ENCODE peak calls at places on chromosomes 5 and 9, in four cellular contexts. L is left ventricle myocardium inferior, K is heart right ventricle, S is BJ. I is an unnamed sample.

GRCh38 chr5:132962429-132962928 is 955 bp downstream of the AFF4 start:
- DNase-seq in K (no peak), S (no peak), L (no peak), I (peak; percentile 20)

GRCh38 chr9:111805841-111806241 is 11.1 kb upstream of the SHOC1 start:
- DNase-seq in K (no peak), S (peak; percentile 45), L (no peak), I (no peak)

GRCh38 chr9:121886759-121887485 is 206.2 kb downstream of the TTLL11 start:
- DNase-seq in S (no peak), K (no peak), L (no peak), I (no peak)

GRCh38 chr9:81465468-81466002 is 223.8 kb downstream of the TLE1 start:
- DNase-seq in K (no peak), S (no peak), L (no peak), I (no peak)

GRCh38 chr5:54703091-54703490 is 185.5 kb downstream of the SNX18 start:
- DNase-seq in S (peak; percentile 55), K (peak; percentile 46), L (peak; percentile 38), I (no peak)

GRCh38 chr5:36458746-36459145 is 147.7 kb upstream of the SLC1A3 start:
- DNase-seq in S (no peak), L (no peak), K (no peak), I (no peak)

GRCh38 chr5:19462019-19462418 is 526.0 kb downstream of the CDH18 start:
- DNase-seq in S (no peak), K (no peak), L (no peak), I (no peak)

GRCh38 chr5:147578228-147579024 is 68.6 kb upstream of the DPYSL3 start:
- DNase-seq in K (no peak), L (no peak), S (no peak), I (no peak)

GRCh38 chr5:146794326-146795029 is 84.1 kb downstream of the PPP2R2B start:
- DNase-seq in K (no peak), L (no peak), S (no peak), I (no peak)

GRCh38 chr5:14268738-14269137 is 125.6 kb downstream of the TRIO start:
- DNase-seq in K (no peak), S (no peak), L (no peak), I (no peak)

DNA sequence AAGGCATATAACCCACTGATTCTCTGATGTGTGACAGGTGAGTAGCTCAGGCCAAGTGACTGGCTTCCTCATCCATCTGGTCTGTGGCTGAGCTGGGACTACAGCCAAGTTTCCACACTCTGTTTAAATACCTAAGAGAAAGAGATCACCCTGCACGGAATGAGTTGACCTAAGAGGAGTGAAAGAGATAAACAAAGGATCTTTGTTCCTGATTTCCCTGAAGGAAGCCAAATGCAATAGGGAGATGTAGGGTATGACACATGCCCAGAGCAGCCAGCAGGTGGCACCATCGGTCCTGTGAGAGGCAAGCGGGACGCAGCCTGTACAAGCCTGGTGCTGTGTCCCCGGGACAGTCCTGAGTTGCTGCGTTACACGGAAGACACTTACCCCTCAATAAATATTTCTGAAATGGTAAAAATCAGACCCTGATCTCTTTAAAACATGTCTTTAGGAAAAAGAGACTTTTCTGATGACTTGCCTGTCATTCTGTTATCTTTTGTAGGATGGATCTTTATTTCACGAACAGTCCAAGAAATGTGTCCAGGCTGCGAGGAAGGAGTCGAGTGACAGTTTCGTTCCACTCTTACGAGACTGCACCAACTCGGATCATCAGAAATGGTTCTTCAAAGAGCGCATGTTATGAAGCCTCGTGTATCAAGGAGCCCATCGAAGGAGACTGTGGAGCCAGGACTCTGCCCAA is 41.1 kb downstream of the GALNT12 start:
- DNase-seq in S (no peak), L (peak; percentile 91), K (peak; percentile 92), I (peak; percentile 92)
- H3K4me3 ChIP-seq in S (peak overlapping the region; percentile 26), L (peak overlapping the region; percentile 61), K (peak overlapping the region; percentile 36), I (no peak overlapping the region)

GRCh38 chr5:138932171-138932810 is 57.2 kb upstream of the LRRTM2 start:
- DNase-seq in K (no peak), L (no peak), S (no peak), I (peak; percentile 63)
- TF ChIP-seq CTCF in K (no peak), L (no peak), S (no peak), I (peak; percentile 77)

GRCh38 chr5:76608833-76609232 is 14.4 kb downstream of the F2RL2 start:
- DNase-seq in L (no peak), S (no peak), K (no peak), I (no peak)

GRCh38 chr5:76604838-76605237 is 18.4 kb downstream of the F2RL2 start:
- DNase-seq in L (no peak), K (no peak), S (no peak), I (no peak)

GRCh38 chr5:76610196-76610595 is 13.0 kb downstream of the F2RL2 start:
- DNase-seq in K (no peak), L (no peak), S (no peak), I (no peak)

GRCh38 chr5:76607353-76607871 is 15.8 kb downstream of the F2RL2 start:
- DNase-seq in S (no peak), K (no peak), L (no peak), I (no peak)

DNA sequence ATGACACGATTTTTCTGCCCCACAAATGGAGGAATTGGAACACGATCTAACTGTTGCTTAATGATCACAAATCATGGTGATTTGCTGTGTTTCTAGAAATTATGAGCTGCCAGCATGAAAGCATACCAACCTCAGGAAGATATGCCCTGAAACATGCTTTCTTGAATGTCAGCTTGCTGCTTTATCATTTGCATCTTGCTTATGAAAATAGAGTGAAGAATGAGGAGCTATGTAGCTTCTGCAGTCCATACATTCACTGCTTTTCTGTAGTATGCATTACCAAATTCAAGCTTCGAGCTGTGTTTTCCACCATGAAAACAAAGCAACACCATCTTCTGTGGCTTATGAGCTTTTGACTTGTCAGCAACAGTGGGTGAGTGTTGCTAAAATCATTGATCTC is 16.5 kb downstream of the F2RL2 start:
- DNase-seq in K (no peak), S (no peak), L (no peak), I (no peak)
- H3K36me3 ChIP-seq in K (no peaks in the 10 kb centered on the region), S (no peaks in the 10 kb centered on the region), L (no peaks in the 10 kb centered on the region), I (peaks cover 15% of the 10 kb centered on the region)

GRCh38 chr9:38445154-38446043 is 21.1 kb upstream of the IGFBPL1 start:
- DNase-seq in L (no peak), K (no peak), S (no peak), I (no peak)
- H3K4me3 ChIP-seq in L (no peak overlapping the region), K (no peak overlapping the region), S (no peak overlapping the region), I (no peak overlapping the region)

DNA sequence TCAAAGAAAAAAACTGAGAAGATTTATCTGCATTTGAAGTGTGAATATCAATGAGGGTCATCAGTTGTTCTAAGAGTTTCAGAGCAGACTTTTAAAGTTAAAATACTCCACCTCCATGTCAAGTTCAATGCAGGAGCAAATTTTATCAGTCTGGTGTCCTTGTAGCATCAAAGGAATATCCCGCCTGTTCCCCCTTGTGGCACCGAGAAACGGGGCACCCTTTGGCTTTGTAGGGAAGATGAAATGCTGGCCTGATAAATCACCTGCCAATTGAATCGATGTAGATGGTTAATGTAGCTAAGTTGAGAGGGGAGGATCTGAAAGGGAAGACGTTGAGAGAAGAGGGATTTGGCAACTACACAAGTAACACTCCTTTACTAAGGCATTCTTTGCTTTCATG is 714.5 kb downstream of the EFNA5 start:
- DNase-seq in S (no peak), L (no peak), K (no peak), I (no peak)
- TF ChIP-seq CTCF in S (no peak), L (no peak), K (no peak), I (no peak)

GRCh38 chr5:230711-231110 is 12.6 kb downstream of the SDHA start:
- DNase-seq in K (no peak), S (no peak), L (no peak), I (no peak)
- H3K36me3 ChIP-seq in K (peaks cover 10% of the 10 kb centered on the region), S (peaks cover 37% of the 10 kb centered on the region), L (peaks cover 100% of the 10 kb centered on the region), I (peaks cover 72% of the 10 kb centered on the region)